ENCODE peak calls at places on chromosomes 1 and 21, in six cellular contexts. S is GM10248, I is IMR-90, L is fibroblast of lung, H is epithelial cell of esophagus, R is esophagus muscularis mucosa. O is an unnamed sample.

GRCh38 chr1:37667023-37667769 is 25.1 kb upstream of the CDCA8 start:
- DNase-seq in R (no peak), I (no peak), H (no peak), L (no peak), S (no peak), O (no peak)

GRCh38 chr1:44630116-44630515 is 44.2 kb downstream of the TMEM53 start:
- DNase-seq in I (peak), L (peak), R (no peak), H (peak), S (no peak), O (no peak)

GRCh38 chr1:63327417-63328139 is 5.2 kb downstream of the FOXD3 start:
- DNase-seq in H (peak), S (peak), L (peak), I (peak), R (no peak), O (peak)

GRCh38 chr1:25039229-25039628 is 109.2 kb upstream of the RUNX3 start:
- DNase-seq in R (no peak), S (no peak), H (no peak), L (no peak), I (peak), O (no peak)

GRCh38 chr1:234201600-234201999 is 171.7 kb upstream of the COA6 start:
- DNase-seq in I (no peak), L (no peak), S (no peak), R (no peak), H (no peak), O (no peak)

GRCh38 chr1:205585835-205586785 is 45.7 kb downstream of the ELK4 start:
- DNase-seq in I (no peak), H (no peak), R (no peak), L (no peak), S (no peak), O (no peak)

GRCh38 chr1:18668750-18669404 is 38.2 kb downstream of the PAX7 start:
- DNase-seq in H (peak), S (no peak), L (no peak), R (no peak), I (no peak), O (peak)

GRCh38 chr1:226135059-226135651 is 51.4 kb downstream of the ACBD3 start:
- DNase-seq in H (peak), S (no peak), R (peak), L (peak), I (no peak), O (no peak)

GRCh38 chr1:36542962-36543515 is 60.3 kb upstream of the CSF3R start:
- DNase-seq in S (no peak), R (no peak), L (no peak), H (no peak), I (no peak), O (no peak)

GRCh38 chr1:40258445-40258769 is 371 bp downstream of the ZMPSTE24 start:
- DNase-seq in H (peak), R (no peak), S (no peak), I (peak), L (peak), O (no peak)

GRCh38 chr1:107405241-107405640 is 264.4 kb downstream of the NTNG1 start:
- DNase-seq in R (no peak), H (peak), S (no peak), L (peak), I (peak), O (no peak)

GRCh38 chr1:241336335-241336734 is 20.7 kb downstream of the RGS7 start:
- DNase-seq in H (peak), I (peak), S (no peak), R (no peak), L (peak), O (peak)

GRCh38 chr1:167687919-167688519 is 33.8 kb upstream of the MPZL1 start:
- DNase-seq in R (peak), I (peak), L (peak), S (peak), H (peak), O (peak)

GRCh38 chr21:45513003-45513706 is 29.1 kb downstream of the SLC19A1 start:
- DNase-seq in R (no peak), H (peak), S (no peak), L (no peak), I (no peak), O (no peak)

GRCh38 chr1:47986741-47987140 is 10.4 kb downstream of the TRABD2B start:
- DNase-seq in I (no peak), S (no peak), L (peak), H (no peak), R (no peak), O (no peak)

GRCh38 chr1:90371106-90371813 is 345.8 kb downstream of the BARHL2 start:
- DNase-seq in I (peak), S (no peak), L (peak), H (no peak), R (no peak), O (no peak)

GRCh38 chr1:90370696-90371095 is 346.4 kb downstream of the BARHL2 start:
- DNase-seq in R (no peak), H (peak), I (no peak), S (no peak), L (peak), O (no peak)
- TF ChIP-seq CTCF in R (no peak), H (no peak), I (no peak), S (no peak), L (no peak), O (no peak)

DNA sequence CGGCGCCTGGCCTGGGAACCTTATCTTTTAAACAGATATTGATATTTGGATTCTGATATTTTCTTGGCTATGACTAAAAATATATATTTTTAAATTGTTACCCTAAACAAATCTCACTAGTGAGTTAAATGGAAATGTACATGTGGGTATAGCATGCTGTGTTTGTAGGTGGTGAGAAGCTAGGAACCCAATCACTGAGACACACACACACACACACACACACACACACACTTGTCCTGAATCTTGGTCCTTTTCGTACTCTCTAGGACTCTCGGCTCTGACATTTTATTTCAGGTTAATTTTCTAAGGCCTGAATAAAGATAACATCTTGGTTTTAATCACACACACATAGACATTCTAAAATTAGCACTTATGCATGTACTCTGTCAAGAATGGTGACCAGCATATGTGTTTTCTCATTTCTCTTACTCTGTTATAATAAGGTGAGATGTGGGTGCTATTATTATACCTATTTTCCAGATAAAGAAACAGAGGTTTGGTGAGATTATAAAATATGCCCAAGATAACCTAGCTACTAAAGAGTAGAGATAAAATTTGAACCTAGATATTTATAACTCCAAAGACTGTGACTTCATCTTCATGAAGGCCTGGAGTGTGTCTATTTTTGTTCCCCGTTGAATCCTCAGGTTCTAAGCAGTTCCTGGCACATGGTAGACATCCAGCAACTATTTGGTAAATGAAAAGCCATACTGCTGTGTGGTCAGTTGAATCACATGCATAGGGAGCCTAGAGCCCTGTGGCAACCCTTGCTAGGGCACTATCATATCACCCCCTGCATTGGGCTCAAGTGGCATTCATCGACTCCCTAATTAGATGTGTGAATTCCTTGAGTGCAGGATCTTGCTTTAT is 85.0 kb upstream of the RAB3GAP2 start:
- DNase-seq in L (no peak), H (no peak), R (no peak), I (no peak), S (no peak), O (no peak)
- TF ChIP-seq CTCF in L (no peak), H (no peak), R (no peak), I (no peak), S (no peak), O (no peak)

DNA sequence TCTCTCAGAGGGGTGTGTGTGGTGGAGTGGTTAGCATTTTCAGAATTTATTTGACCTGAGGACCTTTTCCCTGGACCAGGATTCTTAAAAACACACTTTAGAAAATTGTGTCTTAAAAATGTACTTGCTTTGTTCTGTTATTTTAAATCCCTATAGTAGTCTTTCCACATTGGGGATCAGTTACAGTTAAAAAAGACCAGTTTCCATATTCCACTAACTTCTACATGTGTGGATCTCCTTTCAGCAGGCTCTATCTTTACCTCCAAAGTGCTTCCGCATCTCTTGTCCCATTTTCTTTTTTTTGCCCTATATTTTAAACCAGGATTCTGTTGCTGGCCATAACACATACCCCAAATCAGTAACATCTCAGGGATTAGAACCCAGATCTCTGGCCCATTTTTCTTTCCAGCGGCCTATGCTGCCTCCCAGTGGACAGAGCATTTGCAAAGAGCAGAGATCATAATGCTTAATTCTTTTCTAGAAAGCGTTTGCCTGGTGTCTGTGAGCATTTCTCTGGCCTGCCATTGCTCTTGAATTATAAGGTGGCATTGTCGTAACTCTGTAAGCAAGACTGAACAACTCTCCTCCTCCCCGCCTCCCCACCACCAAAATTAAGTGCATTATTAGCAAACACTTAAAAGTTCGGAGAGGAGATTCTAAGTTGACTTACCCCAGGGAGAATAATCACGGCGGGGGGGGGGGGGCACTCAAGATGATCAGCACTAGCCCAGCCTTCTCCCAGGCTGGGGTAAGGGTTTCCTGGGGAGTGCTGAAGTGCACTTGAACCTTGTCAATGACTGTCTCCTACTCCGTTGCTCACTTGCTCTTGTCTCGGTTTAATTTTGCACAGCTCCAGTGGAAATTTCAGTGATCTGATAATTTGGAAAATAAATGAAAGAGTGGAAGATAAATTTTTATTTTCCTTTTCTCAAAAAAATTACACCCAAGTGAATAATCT is 58.9 kb downstream of the PBX1 start:
- DNase-seq in H (peak), R (no peak), L (no peak), I (peak), S (no peak), O (no peak)
- TF ChIP-seq CTCF in H (peak), R (peak), L (peak), I (peak), S (no peak), O (no peak)

GRCh38 chr1:26582836-26583460 is 53.4 kb downstream of the RPS6KA1 start:
- DNase-seq in R (no peak), S (peak), L (peak), H (peak), I (peak), O (no peak)

GRCh38 chr1:26581287-26581651 is 51.7 kb downstream of the RPS6KA1 start:
- DNase-seq in L (no peak), I (no peak), S (no peak), H (no peak), R (no peak), O (no peak)

GRCh38 chr1:26582053-26582835 is 52.7 kb downstream of the RPS6KA1 start:
- DNase-seq in L (no peak), R (no peak), I (no peak), S (no peak), H (no peak), O (no peak)

GRCh38 chr1:26580116-26580515 is 50.6 kb downstream of the RPS6KA1 start:
- DNase-seq in R (no peak), I (no peak), S (no peak), L (no peak), H (no peak), O (no peak)

DNA sequence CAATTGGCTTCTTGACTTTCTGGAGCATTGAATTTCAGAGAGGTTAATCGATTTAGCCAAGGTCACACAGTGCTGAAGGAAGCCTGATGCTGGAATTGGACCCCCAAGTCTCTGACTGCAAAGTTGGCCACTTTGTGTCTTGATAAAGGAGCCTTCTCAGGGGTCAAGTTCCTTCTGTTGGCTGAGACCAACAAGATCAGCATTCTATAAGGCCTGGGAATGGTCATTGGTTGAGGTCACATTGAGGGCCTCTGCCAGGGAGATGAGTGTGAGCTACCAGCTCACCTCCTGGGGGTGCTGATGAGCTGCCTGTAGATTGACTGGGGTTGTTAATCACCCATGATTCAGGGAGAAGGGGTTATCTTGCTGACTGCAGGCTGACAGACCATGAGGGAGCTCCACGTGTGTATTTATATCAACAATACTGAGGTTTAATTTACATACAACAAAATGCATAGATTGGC is 54.5 kb downstream of the RPS6KA1 start:
- DNase-seq in R (no peak), H (peak), I (no peak), S (no peak), L (no peak), O (no peak)
- TF ChIP-seq CTCF in R (no peak), H (no peak), I (peak), S (peak), L (no peak), O (no peak)

GRCh38 chr1:7578206-7578605 is 192.9 kb upstream of the VAMP3 start:
- DNase-seq in H (no peak), S (no peak), I (no peak), L (no peak), R (no peak), O (no peak)

GRCh38 chr1:7575041-7575400 is 196.1 kb upstream of the VAMP3 start:
- DNase-seq in S (no peak), I (no peak), R (no peak), H (no peak), L (no peak), O (no peak)

GRCh38 chr1:7574121-7575040 is 196.7 kb upstream of the VAMP3 start:
- DNase-seq in R (no peak), S (no peak), I (peak), L (no peak), H (no peak), O (no peak)

GRCh38 chr1:7579016-7579415 is 192.1 kb upstream of the VAMP3 start:
- DNase-seq in L (no peak), R (no peak), S (no peak), H (no peak), I (no peak), O (no peak)

GRCh38 chr1:7576946-7577657 is 194.0 kb upstream of the VAMP3 start:
- DNase-seq in L (peak), I (peak), S (no peak), R (no peak), H (peak), O (peak)
- TF ChIP-seq CTCF in L (peak), I (peak), S (no peak), R (no peak), H (peak), O (no peak)

GRCh38 chr1:153616144-153616884 is at the start of gene S100A14:
- DNase-seq in H (peak), R (no peak), S (peak), L (no peak), I (no peak), O (peak)

GRCh38 chr1:153619171-153619570 is 3.0 kb upstream of the S100A14 start:
- DNase-seq in R (no peak), S (no peak), I (no peak), L (no peak), H (no peak), O (no peak)

GRCh38 chr1:153616885-153617428 is 832 bp upstream of the S100A14 start:
- DNase-seq in H (peak), I (no peak), R (no peak), L (no peak), S (peak), O (no peak)

GRCh38 chr1:153615406-153615805 is 719 bp downstream of the S100A14 start:
- DNase-seq in I (no peak), S (peak), L (no peak), R (no peak), H (peak), O (no peak)

GRCh38 chr1:153617677-153618076 is 1.6 kb upstream of the S100A14 start:
- DNase-seq in H (peak), S (peak), R (no peak), I (no peak), L (no peak), O (no peak)
- TF ChIP-seq CTCF in H (peak), S (peak), R (peak), I (peak), L (peak), O (no peak)

DNA sequence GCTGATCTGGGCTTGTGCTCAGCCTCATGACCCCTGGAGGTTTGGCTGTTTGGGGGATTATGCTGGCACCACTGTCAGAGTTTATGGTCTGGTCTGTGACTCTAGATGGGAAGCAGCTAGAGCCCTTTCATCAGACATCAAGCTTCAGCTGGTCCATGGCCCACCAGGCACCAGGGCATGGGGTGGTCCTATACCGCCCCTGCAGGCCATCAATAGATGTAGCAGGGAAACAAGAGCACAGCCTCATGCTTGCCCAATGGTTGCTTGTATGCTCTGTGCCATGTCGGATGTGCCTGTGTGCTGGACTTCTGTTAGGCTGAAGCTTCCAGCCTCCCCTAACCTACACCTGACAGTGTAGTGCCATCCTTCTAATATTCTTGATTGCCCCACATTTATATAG is 71.1 kb upstream of the CD34 start:
- DNase-seq in I (no peak), H (no peak), S (peak), L (no peak), R (no peak), O (no peak)
- TF ChIP-seq CTCF in I (peak), H (peak), S (peak), L (peak), R (no peak), O (peak)